ENCODE peak calls at places on chromosomes 11 and 22, in six cellular contexts. N is IMR-90, F is upper lobe of right lung, W is fibroblast of lung, R is mesenchymal stem cell, O is stomach. L is an unnamed sample.
A peak's percentile ranks its signal among the peaks of the same experiment; 100 is the strongest.

GRCh38 chr11:85721191-85721590 is 35.2 kb upstream of the CCDC89 start:
- DNase-seq in O (no peak), W (no peak), F (no peak), R (no peak), N (no peak), L (no peak)

GRCh38 chr11:128299132-128299726 is 288.1 kb downstream of the ETS1 start:
- DNase-seq in O (no peak), F (no peak), R (peak; percentile 93), W (peak; percentile 80), N (peak; percentile 80), L (no peak)

GRCh38 chr22:19815093-19815822 is 39.4 kb downstream of the GNB1L start:
- DNase-seq in R (no peak), F (no peak), N (no peak), W (no peak), O (peak; percentile 14), L (no peak)

GRCh38 chr11:32173435-32173834 is 82.6 kb downstream of the RCN1 start:
- DNase-seq in W (peak; percentile 76), F (no peak), N (peak; percentile 68), R (peak; percentile 60), O (peak; percentile 61), L (no peak)

GRCh38 chr22:19875531-19876313 is 21.0 kb upstream of the GNB1L start:
- DNase-seq in R (no peak), N (no peak), W (no peak), O (no peak), F (peak; percentile 60), L (no peak)

GRCh38 chr22:48841881-48842582 is 985.6 kb downstream of the BRD1 start:
- DNase-seq in W (no peak), F (no peak), N (no peak), O (no peak), R (no peak), L (no peak)

GRCh38 chr11:126284829-126285228 is 1.9 kb downstream of the TIRAP start:
- DNase-seq in W (peak; percentile 92), F (no peak), R (peak; percentile 98), O (peak; percentile 87), N (peak; percentile 96), L (peak; percentile 80)

GRCh38 chr11:20156876-20157613 is 3.2 kb downstream of the DBX1 start:
- DNase-seq in R (no peak), N (no peak), O (no peak), F (no peak), W (no peak), L (no peak)

GRCh38 chr11:3799143-3799542 is 1.8 kb upstream of the NUP98 start:
- DNase-seq in W (no peak), R (no peak), N (no peak), O (no peak), F (peak; percentile 17), L (no peak)

GRCh38 chr22:44813416-44813815 is 61.0 kb downstream of the ARHGAP8 start:
- DNase-seq in W (no peak), F (no peak), O (no peak), R (no peak), N (no peak), L (no peak)

GRCh38 chr11:7060828-7061227 is 28.0 kb upstream of the RBMXL2 start:
- DNase-seq in F (no peak), W (peak; percentile 58), O (no peak), R (peak; percentile 41), N (peak; percentile 58), L (no peak)

GRCh38 chr11:122556605-122557004 is 98.9 kb upstream of the UBASH3B start:
- DNase-seq in R (no peak), F (peak; percentile 68), N (no peak), W (peak; percentile 19), O (no peak), L (no peak)

GRCh38 chr11:24386551-24387404 is 110.1 kb upstream of the LUZP2 start:
- DNase-seq in F (no peak), W (peak; percentile 69), R (peak; percentile 55), N (peak; percentile 68), O (no peak), L (no peak)

GRCh38 chr11:107606122-107606521 is 15.2 kb downstream of the ELMOD1 start:
- DNase-seq in F (no peak), W (no peak), R (no peak), O (no peak), N (no peak), L (no peak)

GRCh38 chr22:28817919-28818859 is 17.8 kb upstream of the XBP1 start:
- DNase-seq in F (peak; percentile 76), O (peak; percentile 89), R (no peak), N (no peak), W (no peak), L (no peak)
- H3K27ac ChIP-seq in F (peak overlapping the region; percentile 79), O (peak overlapping the region; percentile 92), R (no peak overlapping the region), N (no peak overlapping the region), W (no peak overlapping the region), L (no peak overlapping the region)

DNA sequence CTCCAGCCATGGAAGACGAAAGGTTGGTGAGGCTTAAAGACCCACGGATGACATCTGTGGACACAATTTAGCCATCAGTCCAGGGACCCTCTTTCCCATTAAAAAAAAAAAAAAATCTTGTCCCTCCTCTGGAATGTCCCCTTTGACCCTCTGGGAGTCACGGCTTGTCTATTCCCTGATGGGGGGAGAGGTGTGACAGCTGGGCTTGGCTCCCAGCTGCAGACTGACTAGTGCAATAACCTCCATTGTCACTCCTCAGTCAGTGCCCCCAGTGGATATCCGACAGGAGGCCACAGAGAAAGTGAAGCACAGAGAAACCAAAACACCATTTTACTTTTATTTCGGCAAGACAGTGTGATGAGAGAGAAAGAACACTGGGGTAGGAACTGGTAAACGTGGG is 2.7 kb upstream of the VSIG2 start:
- DNase-seq in F (no peak), O (no peak), R (no peak), N (no peak), W (no peak), L (no peak)
- H3K27ac ChIP-seq in F (peak overlapping the region; percentile 4), O (no peak overlapping the region), R (no peak overlapping the region), N (no peak overlapping the region), W (no peak overlapping the region), L (no peak overlapping the region)

GRCh38 chr11:45106440-45106839 is 40.0 kb upstream of the PRDM11 start:
- DNase-seq in O (no peak), R (no peak), W (no peak), N (no peak), F (no peak), L (no peak)

GRCh38 chr11:45106006-45106405 is 40.4 kb upstream of the PRDM11 start:
- DNase-seq in R (no peak), F (no peak), N (no peak), O (no peak), W (no peak), L (no peak)

GRCh38 chr11:45104006-45104789 is 42.2 kb upstream of the PRDM11 start:
- DNase-seq in N (no peak), R (no peak), W (no peak), O (no peak), F (no peak), L (no peak)

GRCh38 chr11:45104790-45105084 is 41.7 kb upstream of the PRDM11 start:
- DNase-seq in W (no peak), N (no peak), O (no peak), R (no peak), F (no peak), L (no peak)

DNA sequence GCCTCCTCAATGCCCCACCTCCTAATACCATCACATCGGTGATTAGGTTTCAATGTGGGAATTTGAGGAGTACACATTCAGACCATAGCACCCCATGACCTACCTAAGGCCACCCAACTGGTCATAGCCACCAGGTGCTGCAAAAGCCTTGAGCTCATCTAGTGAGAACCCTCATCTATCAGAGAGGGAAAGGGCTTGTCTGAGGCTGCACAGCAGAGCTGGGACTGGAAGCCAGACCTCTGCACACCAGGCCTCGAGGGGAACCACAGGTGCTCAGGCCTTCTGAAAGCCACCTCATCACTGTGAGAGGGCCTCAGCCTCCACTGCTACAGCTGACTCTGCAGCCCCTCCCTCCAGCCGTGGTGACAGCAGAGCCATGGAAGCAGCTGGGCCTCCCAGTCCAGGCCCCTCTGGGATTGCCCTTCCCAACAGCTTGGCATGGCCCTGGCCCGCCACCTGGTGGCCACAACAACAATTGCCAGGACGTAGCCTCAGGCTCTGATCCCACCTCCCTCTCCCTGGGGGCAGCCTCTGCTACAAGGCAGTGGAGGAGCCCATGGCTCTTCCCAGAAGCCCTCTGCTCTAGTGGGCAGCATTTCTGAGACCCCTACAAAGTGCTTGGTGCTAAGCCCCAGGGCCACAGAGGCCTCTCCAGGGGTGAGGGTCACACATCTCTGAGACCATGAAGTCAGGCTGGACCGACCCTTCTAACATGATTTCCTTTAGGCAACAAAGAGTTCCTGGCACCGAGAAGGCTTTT is 41.0 kb upstream of the PRDM11 start:
- DNase-seq in W (peak; percentile 75), F (peak; percentile 86), N (peak; percentile 65), O (peak; percentile 77), R (peak; percentile 82), L (peak; percentile 53)
- H3K27ac ChIP-seq in W (no peak overlapping the region), F (no peak overlapping the region), N (no peak overlapping the region), O (no peak overlapping the region), R (no peak overlapping the region), L (no peak overlapping the region)

DNA sequence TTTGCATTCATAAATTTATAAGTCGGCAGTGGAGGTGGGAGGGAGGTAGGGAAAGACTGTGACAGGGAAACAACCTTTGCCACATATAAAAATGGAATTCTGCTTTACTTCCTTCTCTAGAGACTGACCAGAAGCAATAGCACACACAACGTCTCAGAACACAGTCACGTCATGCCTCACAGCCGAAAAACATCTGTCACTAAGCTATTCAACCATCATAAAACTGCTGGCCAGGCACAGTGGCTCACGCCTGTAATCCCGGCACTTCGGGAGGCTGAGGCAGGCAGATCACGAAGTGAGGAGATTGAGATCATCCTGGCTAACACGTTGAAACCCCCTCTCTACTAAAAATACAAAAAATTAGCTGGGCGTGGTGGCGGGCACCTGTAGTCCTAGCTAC is 101.0 kb upstream of the CHRM4 start:
- DNase-seq in O (no peak), F (no peak), R (peak; percentile 45), W (peak; percentile 42), N (no peak), L (no peak)
- H3K27ac ChIP-seq in O (no peak overlapping the region), F (peak overlapping the region; percentile 48), R (no peak overlapping the region), W (no peak overlapping the region), N (no peak overlapping the region), L (no peak overlapping the region)

GRCh38 chr11:45024846-45025623 is 74.4 kb upstream of the TP53I11 start:
- DNase-seq in N (no peak), O (no peak), R (no peak), F (no peak), W (no peak), L (no peak)
- H3K27ac ChIP-seq in N (no peak overlapping the region), O (no peak overlapping the region), R (no peak overlapping the region), F (no peak overlapping the region), W (no peak overlapping the region), L (no peak overlapping the region)

L was measured in CD4-positive, CD25-positive, alpha-beta regulatory T cell.